ENCODE peak calls at places on chromosomes 16 and 17, in seven cellular contexts. One of them, this sample, is unnamed.

GRCh38 chr17:64063088-64063487 is 42.7 kb upstream of the ICAM2 start:
- DNase-seq in SW 1271: no peak
- DNase-seq in left kidney: no peak
- DNase-seq in activated CD4-positive, alpha-beta T cell treated with anti-CD3 and anti-CD28 coated beads for 24 hours: no peak
- DNase-seq in posterior vena cava: no peak
- DNase-seq in heart left ventricle: no peak
- DNase-seq in WTC11: no peak
- DNase-seq in this sample: no peak

GRCh38 chr16:79050063-79050462 is 550.5 kb downstream of the MAF start:
- DNase-seq in SW 1271: no peak
- DNase-seq in left kidney: no peak
- DNase-seq in activated CD4-positive, alpha-beta T cell treated with anti-CD3 and anti-CD28 coated beads for 24 hours: no peak
- DNase-seq in posterior vena cava: no peak
- DNase-seq in heart left ventricle: no peak
- DNase-seq in WTC11: no peak
- DNase-seq in this sample: no peak

GRCh38 chr17:7478276-7479138 is 924 bp downstream of the ZBTB4 start:
- DNase-seq in SW 1271: no peak
- DNase-seq in left kidney: peak
- DNase-seq in activated CD4-positive, alpha-beta T cell treated with anti-CD3 and anti-CD28 coated beads for 24 hours: peak
- DNase-seq in posterior vena cava: no peak
- DNase-seq in heart left ventricle: peak
- DNase-seq in WTC11: peak
- DNase-seq in this sample: peak

GRCh38 chr16:88854306-88855111 is 2.2 kb downstream of the GALNS start:
- DNase-seq in SW 1271: no peak
- DNase-seq in left kidney: no peak
- DNase-seq in activated CD4-positive, alpha-beta T cell treated with anti-CD3 and anti-CD28 coated beads for 24 hours: no peak
- DNase-seq in posterior vena cava: no peak
- DNase-seq in heart left ventricle: no peak
- DNase-seq in WTC11: no peak
- DNase-seq in this sample: no peak

GRCh38 chr16:4703906-4704305 is 10.5 kb downstream of the NUDT16L1 start:
- DNase-seq in SW 1271: no peak
- DNase-seq in left kidney: no peak
- DNase-seq in activated CD4-positive, alpha-beta T cell treated with anti-CD3 and anti-CD28 coated beads for 24 hours: no peak
- DNase-seq in posterior vena cava: no peak
- DNase-seq in heart left ventricle: no peak
- DNase-seq in WTC11: no peak
- DNase-seq in this sample: no peak

GRCh38 chr17:43171761-43172487 is 910 bp downstream of the NBR1 start:
- DNase-seq in SW 1271: peak
- DNase-seq in left kidney: peak
- DNase-seq in activated CD4-positive, alpha-beta T cell treated with anti-CD3 and anti-CD28 coated beads for 24 hours: no peak
- DNase-seq in posterior vena cava: no peak
- DNase-seq in heart left ventricle: peak
- DNase-seq in WTC11: no peak
- DNase-seq in this sample: peak

GRCh38 chr17:62892870-62893338 is 73.1 kb upstream of the TANC2 start:
- DNase-seq in SW 1271: no peak
- DNase-seq in left kidney: peak
- DNase-seq in activated CD4-positive, alpha-beta T cell treated with anti-CD3 and anti-CD28 coated beads for 24 hours: no peak
- DNase-seq in posterior vena cava: no peak
- DNase-seq in heart left ventricle: peak
- DNase-seq in WTC11: no peak
- DNase-seq in this sample: no peak

GRCh38 chr16:30761427-30761927 is 385 bp downstream of the CFAP119 start:
- DNase-seq in SW 1271: no peak
- DNase-seq in left kidney: peak
- DNase-seq in activated CD4-positive, alpha-beta T cell treated with anti-CD3 and anti-CD28 coated beads for 24 hours: peak
- DNase-seq in posterior vena cava: no peak
- DNase-seq in heart left ventricle: no peak
- DNase-seq in WTC11: peak
- DNase-seq in this sample: peak

GRCh38 chr17:33178641-33179040 is 114.5 kb downstream of the ASIC2 start:
- DNase-seq in SW 1271: no peak
- DNase-seq in left kidney: no peak
- DNase-seq in activated CD4-positive, alpha-beta T cell treated with anti-CD3 and anti-CD28 coated beads for 24 hours: no peak
- DNase-seq in posterior vena cava: no peak
- DNase-seq in heart left ventricle: no peak
- DNase-seq in WTC11: no peak
- DNase-seq in this sample: peak

GRCh38 chr17:30450125-30451027 is 26.8 kb upstream of the GOSR1 start:
- DNase-seq in SW 1271: no peak
- DNase-seq in left kidney: no peak
- DNase-seq in activated CD4-positive, alpha-beta T cell treated with anti-CD3 and anti-CD28 coated beads for 24 hours: no peak
- DNase-seq in posterior vena cava: no peak
- DNase-seq in heart left ventricle: no peak
- DNase-seq in WTC11: no peak
- DNase-seq in this sample: no peak

GRCh38 chr17:47819475-47819874 is 2.1 kb downstream of the OSBPL7 start:
- DNase-seq in SW 1271: no peak
- DNase-seq in left kidney: no peak
- DNase-seq in activated CD4-positive, alpha-beta T cell treated with anti-CD3 and anti-CD28 coated beads for 24 hours: no peak
- DNase-seq in posterior vena cava: no peak
- DNase-seq in heart left ventricle: no peak
- DNase-seq in WTC11: no peak
- DNase-seq in this sample: no peak

GRCh38 chr17:31319253-31319661 is 2.2 kb downstream of the EVI2A start:
- DNase-seq in SW 1271: no peak
- DNase-seq in left kidney: no peak
- DNase-seq in activated CD4-positive, alpha-beta T cell treated with anti-CD3 and anti-CD28 coated beads for 24 hours: no peak
- DNase-seq in posterior vena cava: no peak
- DNase-seq in heart left ventricle: no peak
- DNase-seq in WTC11: no peak
- DNase-seq in this sample: no peak

GRCh38 chr17:74523308-74523707 is 8.0 kb downstream of the CD300LB start:
- DNase-seq in SW 1271: no peak
- DNase-seq in left kidney: no peak
- DNase-seq in activated CD4-positive, alpha-beta T cell treated with anti-CD3 and anti-CD28 coated beads for 24 hours: no peak
- DNase-seq in posterior vena cava: peak
- DNase-seq in heart left ventricle: no peak
- DNase-seq in WTC11: no peak
- DNase-seq in this sample: no peak

GRCh38 chr16:84829168-84829965 is 9.6 kb downstream of the CRISPLD2 start:
- DNase-seq in SW 1271: no peak
- DNase-seq in left kidney: peak
- DNase-seq in activated CD4-positive, alpha-beta T cell treated with anti-CD3 and anti-CD28 coated beads for 24 hours: no peak
- DNase-seq in posterior vena cava: no peak
- DNase-seq in heart left ventricle: no peak
- DNase-seq in WTC11: no peak
- DNase-seq in this sample: no peak

GRCh38 chr17:416293-417206 is 63.9 kb upstream of the RPH3AL start:
- DNase-seq in SW 1271: no peak
- DNase-seq in left kidney: peak
- DNase-seq in activated CD4-positive, alpha-beta T cell treated with anti-CD3 and anti-CD28 coated beads for 24 hours: no peak
- DNase-seq in posterior vena cava: no peak
- DNase-seq in heart left ventricle: no peak
- DNase-seq in WTC11: no peak
- DNase-seq in this sample: no peak

GRCh38 chr17:50052241-50052788 is 3.6 kb upstream of the ITGA3 start:
- DNase-seq in SW 1271: no peak
- DNase-seq in left kidney: no peak
- DNase-seq in activated CD4-positive, alpha-beta T cell treated with anti-CD3 and anti-CD28 coated beads for 24 hours: no peak
- DNase-seq in posterior vena cava: no peak
- DNase-seq in heart left ventricle: no peak
- DNase-seq in WTC11: no peak
- DNase-seq in this sample: peak

GRCh38 chr17:1087381-1088241 is 90.7 kb downstream of the TIMM22 start:
- DNase-seq in SW 1271: no peak
- DNase-seq in left kidney: peak
- DNase-seq in activated CD4-positive, alpha-beta T cell treated with anti-CD3 and anti-CD28 coated beads for 24 hours: no peak
- DNase-seq in posterior vena cava: peak
- DNase-seq in heart left ventricle: peak
- DNase-seq in WTC11: peak
- DNase-seq in this sample: peak

GRCh38 chr16:74954763-74955162 is 30.2 kb downstream of the WDR59 start:
- DNase-seq in SW 1271: no peak
- DNase-seq in left kidney: no peak
- DNase-seq in activated CD4-positive, alpha-beta T cell treated with anti-CD3 and anti-CD28 coated beads for 24 hours: no peak
- DNase-seq in posterior vena cava: no peak
- DNase-seq in heart left ventricle: no peak
- DNase-seq in WTC11: no peak
- DNase-seq in this sample: no peak

GRCh38 chr17:688100-688989 is 26.3 kb downstream of the VPS53 start:
- DNase-seq in SW 1271: no peak
- DNase-seq in left kidney: peak
- DNase-seq in activated CD4-positive, alpha-beta T cell treated with anti-CD3 and anti-CD28 coated beads for 24 hours: no peak
- DNase-seq in posterior vena cava: no peak
- DNase-seq in heart left ventricle: no peak
- DNase-seq in WTC11: peak
- DNase-seq in this sample: no peak

GRCh38 chr17:33012522-33013033 is 20.9 kb downstream of the SPACA3 start:
- DNase-seq in SW 1271: no peak
- DNase-seq in left kidney: no peak
- DNase-seq in activated CD4-positive, alpha-beta T cell treated with anti-CD3 and anti-CD28 coated beads for 24 hours: no peak
- DNase-seq in posterior vena cava: no peak
- DNase-seq in heart left ventricle: no peak
- DNase-seq in WTC11: no peak
- DNase-seq in this sample: no peak